ENCODE peak calls at places on chromosomes 6 and 20, in seven cellular contexts. E is mammary epithelial cell; J is coronary artery; H is HFF-Myc; Y is GM04504; I is heart right ventricle; X is effector memory CD8-positive, alpha-beta T cell. P is an unnamed sample.

GRCh38 chr6:162582381-162582780 is 145.2 kb downstream of the PRKN start:
- DNase-seq in E (no peak), J (no peak), H (no peak), Y (no peak), I (no peak), X (no peak), P (no peak)

GRCh38 chr6:89197141-89197540 is 20.0 kb downstream of the GABRR1 start:
- DNase-seq in E (no peak), J (no peak), H (no peak), Y (no peak), I (no peak), X (no peak), P (no peak)

GRCh38 chr20:64069614-64070243 is 6.7 kb downstream of the TCEA2 start:
- DNase-seq in E (no peak), J (no peak), H (no peak), Y (no peak), I (no peak), X (no peak), P (no peak)

GRCh38 chr20:6673071-6673470 is 94.4 kb upstream of the BMP2 start:
- DNase-seq in E (no peak), J (no peak), H (no peak), Y (no peak), I (no peak), X (no peak), P (no peak)

GRCh38 chr6:139784222-139784769 is 409.8 kb upstream of the CITED2 start:
- DNase-seq in E (no peak), J (no peak), H (no peak), Y (no peak), I (no peak), X (no peak), P (no peak)

GRCh38 chr6:13814938-13815575 is 700 bp upstream of the MCUR1 start:
- DNase-seq in E (peak), J (no peak), H (no peak), Y (no peak), I (no peak), X (no peak), P (no peak)

GRCh38 chr6:75368151-75368779 is 83.7 kb upstream of the TMEM30A start:
- DNase-seq in E (peak), J (no peak), H (no peak), Y (no peak), I (peak), X (no peak), P (no peak)

GRCh38 chr20:58690851-58691250 is 1.7 kb upstream of the NPEPL1 start:
- DNase-seq in E (no peak), J (peak), H (no peak), Y (no peak), I (no peak), X (no peak), P (no peak)

GRCh38 chr20:6212903-6213302 is 90.1 kb upstream of the FERMT1 start:
- DNase-seq in E (no peak), J (no peak), H (no peak), Y (no peak), I (no peak), X (no peak), P (no peak)

GRCh38 chr6:43973351-43973750 is 153.9 kb downstream of the MRPL14 start:
- DNase-seq in E (peak), J (no peak), H (no peak), Y (no peak), I (no peak), X (no peak), P (no peak)

GRCh38 chr6:42720739-42721138 is 1.7 kb downstream of the PRPH2 start:
- DNase-seq in E (peak), J (no peak), H (no peak), Y (no peak), I (no peak), X (no peak), P (no peak)

GRCh38 chr6:168050861-168051586 is 28.0 kb downstream of the FRMD1 start:
- DNase-seq in E (no peak), J (no peak), H (no peak), Y (no peak), I (no peak), X (no peak), P (no peak)

GRCh38 chr6:88165877-88166492 is at the start of gene CNR1:
- DNase-seq in E (peak), J (no peak), H (no peak), Y (no peak), I (peak), X (no peak), P (no peak)

GRCh38 chr20:478010-478948 is 15.9 kb upstream of the TBC1D20 start:
- DNase-seq in E (peak), J (no peak), H (no peak), Y (no peak), I (no peak), X (no peak), P (no peak)

GRCh38 chr6:123000244-123000770 is 4.3 kb downstream of the CLVS2 start:
- DNase-seq in E (no peak), J (no peak), H (no peak), Y (no peak), I (no peak), X (no peak), P (no peak)

GRCh38 chr6:25010166-25010565 is 74.4 kb upstream of the RIPOR2 start:
- DNase-seq in E (no peak), J (no peak), H (no peak), Y (no peak), I (no peak), X (no peak), P (no peak)

GRCh38 chr6:101537917-101538316 is 144.4 kb downstream of the GRIK2 start:
- DNase-seq in E (no peak), J (no peak), H (no peak), Y (no peak), I (no peak), X (no peak), P (no peak)

GRCh38 chr6:25012657-25013056 is 76.9 kb upstream of the RIPOR2 start:
- DNase-seq in E (peak), J (no peak), H (peak), Y (peak), I (no peak), X (no peak), P (no peak)

GRCh38 chr6:53103993-53104675 is 38.9 kb downstream of the FBXO9 start:
- DNase-seq in E (peak), J (no peak), H (no peak), Y (no peak), I (no peak), X (no peak), P (no peak)

GRCh38 chr6:166640342-166641043 is 13.4 kb upstream of the RPS6KA2 start:
- DNase-seq in E (peak), J (peak), H (no peak), Y (no peak), I (peak), X (no peak), P (no peak)

GRCh38 chr20:58312836-58313235 is 3.3 kb downstream of the RAB22A start:
- DNase-seq in E (peak), J (no peak), H (no peak), Y (no peak), I (no peak), X (no peak), P (no peak)

GRCh38 chr20:58864346-58864745 is 11.8 kb downstream of the GNAS start:
- DNase-seq in E (no peak), J (no peak), H (no peak), Y (no peak), I (no peak), X (no peak), P (no peak)

GRCh38 chr6:163776549-163777378 is 362.2 kb downstream of the QKI start:
- DNase-seq in E (no peak), J (no peak), H (no peak), Y (no peak), I (no peak), X (no peak), P (no peak)

GRCh38 chr6:111852704-111853103 is 20.5 kb downstream of the FYN start:
- DNase-seq in E (no peak), J (no peak), H (no peak), Y (no peak), I (no peak), X (no peak), P (no peak)

GRCh38 chr20:54023406-54023805 is 47.0 kb downstream of the BCAS1 start:
- DNase-seq in E (no peak), J (no peak), H (no peak), Y (no peak), I (no peak), X (no peak), P (no peak)

GRCh38 chr20:50338479-50339195 is 148.0 kb downstream of the CEBPB start:
- DNase-seq in E (no peak), J (no peak), H (no peak), Y (no peak), I (no peak), X (peak), P (no peak)

GRCh38 chr6:54058236-54058635 is 53.0 kb upstream of the MLIP start:
- DNase-seq in E (no peak), J (no peak), H (no peak), Y (no peak), I (peak), X (no peak), P (no peak)

GRCh38 chr6:89298680-89299450 is 16.2 kb downstream of the GABRR2 start:
- DNase-seq in E (peak), J (no peak), H (peak), Y (peak), I (no peak), X (no peak), P (no peak)

GRCh38 chr6:31350551-31350950 is 6.4 kb downstream of the HLA-B start:
- DNase-seq in E (no peak), J (no peak), H (no peak), Y (no peak), I (no peak), X (peak), P (no peak)

GRCh38 chr6:14270925-14271791 is 153.6 kb downstream of the CD83 start:
- DNase-seq in E (peak), J (no peak), H (no peak), Y (peak), I (no peak), X (no peak), P (no peak)

GRCh38 chr6:53582963-53583362 is 38.1 kb upstream of the GCLC start:
- DNase-seq in E (peak), J (no peak), H (no peak), Y (no peak), I (no peak), X (no peak), P (no peak)

GRCh38 chr6:152716322-152716721 is 18.6 kb downstream of the MYCT1 start:
- DNase-seq in E (no peak), J (no peak), H (no peak), Y (no peak), I (no peak), X (no peak), P (no peak)

P was measured in glomerular endothelial cell.